ENCODE peak calls at places on chromosomes 2 and 18, in nine cellular contexts. Y is tibial nerve, Z is left lung, O is breast epithelium, S is heart right ventricle, D is body of pancreas, R is PC-9, Q is ovary, F is right atrium auricular region. G is an unnamed sample. For H3K4me1 and H3K36me3, the result is how much of the 10 kb centered on the place peaks cover.

GRCh38 chr2:168687314-168687713 is 115.1 kb upstream of the NOSTRIN start:
- DNase-seq in Y (peak), Z (no peak), O (no peak), S (no peak), D (no peak), R (no peak), Q (no peak), F (no peak), G (no peak)

GRCh38 chr2:144453486-144454158 is 66.3 kb downstream of the ZEB2 start:
- DNase-seq in Y (no peak), Z (no peak), O (no peak), S (no peak), D (no peak), R (no peak), Q (no peak), F (no peak), G (no peak)

GRCh38 chr2:73112913-73113633 is at the start of gene RAB11FIP5:
- DNase-seq in Y (peak), Z (peak), O (peak), S (peak), D (peak), R (peak), Q (peak), F (peak), G (no peak)

GRCh38 chr18:46536215-46536874 is 120.7 kb downstream of the LOXHD1 start:
- DNase-seq in Y (no peak), Z (no peak), O (no peak), S (no peak), D (no peak), R (peak), Q (no peak), F (no peak), G (no peak)

GRCh38 chr2:149648282-149649030 is 60.9 kb upstream of the MMADHC start:
- DNase-seq in Y (no peak), Z (no peak), O (no peak), S (peak), D (no peak), R (peak), Q (no peak), F (peak), G (no peak)

GRCh38 chr2:217338306-217338916 is 478.5 kb upstream of the TNP1 start:
- DNase-seq in Y (peak), Z (no peak), O (no peak), S (no peak), D (no peak), R (no peak), Q (no peak), F (no peak), G (no peak)

GRCh38 chr2:184685999-184686841 is 87.9 kb downstream of the ZNF804A start:
- DNase-seq in Y (no peak), Z (no peak), O (no peak), S (no peak), D (no peak), R (no peak), Q (no peak), F (no peak), G (no peak)

GRCh38 chr2:233814063-233814435 is 35.9 kb downstream of the MROH2A start:
- DNase-seq in Y (no peak), Z (no peak), O (no peak), S (no peak), D (peak), R (no peak), Q (no peak), F (no peak), G (no peak)

GRCh38 chr18:77007251-77007650 is 125.3 kb downstream of the MBP start:
- DNase-seq in Y (no peak), Z (peak), O (no peak), S (no peak), D (no peak), R (no peak), Q (no peak), F (no peak), G (no peak)

GRCh38 chr18:36128907-36129299 is 237 bp downstream of the SLC39A6 start:
- DNase-seq in Y (no peak), Z (no peak), O (no peak), S (no peak), D (no peak), R (no peak), Q (no peak), F (peak), G (peak)

GRCh38 chr2:37156857-37157714 is at the start of gene EIF2AK2:
- DNase-seq in Y (peak), Z (peak), O (peak), S (peak), D (peak), R (peak), Q (peak), F (peak), G (peak)

GRCh38 chr2:191836471-191836852 is 10.4 kb downstream of the CAVIN2 start:
- DNase-seq in Y (no peak), Z (no peak), O (no peak), S (no peak), D (no peak), R (no peak), Q (no peak), F (no peak), G (no peak)

GRCh38 chr2:177242136-177242987 is 22.2 kb downstream of the NFE2L2 start:
- DNase-seq in Y (peak), Z (no peak), O (no peak), S (no peak), D (no peak), R (peak), Q (no peak), F (no peak), G (no peak)

GRCh38 chr2:51997571-51997970 is 965.6 kb upstream of the NRXN1 start:
- DNase-seq in Y (no peak), Z (no peak), O (no peak), S (no peak), D (no peak), R (no peak), Q (no peak), F (no peak), G (no peak)

GRCh38 chr2:230067990-230068657 is 600 bp downstream of the SLC16A14 start:
- DNase-seq in Y (no peak), Z (peak), O (no peak), S (peak), D (peak), R (peak), Q (peak), F (no peak), G (no peak)

GRCh38 chr2:41116106-41116797 is 664.4 kb upstream of the SLC8A1 start:
- DNase-seq in Y (no peak), Z (no peak), O (no peak), S (no peak), D (no peak), R (no peak), Q (no peak), F (no peak), G (no peak)

GRCh38 chr2:207796585-207797350 is 27.1 kb upstream of the FZD5 start:
- DNase-seq in Y (no peak), Z (no peak), O (no peak), S (no peak), D (no peak), R (peak), Q (no peak), F (no peak), G (no peak)

DNA sequence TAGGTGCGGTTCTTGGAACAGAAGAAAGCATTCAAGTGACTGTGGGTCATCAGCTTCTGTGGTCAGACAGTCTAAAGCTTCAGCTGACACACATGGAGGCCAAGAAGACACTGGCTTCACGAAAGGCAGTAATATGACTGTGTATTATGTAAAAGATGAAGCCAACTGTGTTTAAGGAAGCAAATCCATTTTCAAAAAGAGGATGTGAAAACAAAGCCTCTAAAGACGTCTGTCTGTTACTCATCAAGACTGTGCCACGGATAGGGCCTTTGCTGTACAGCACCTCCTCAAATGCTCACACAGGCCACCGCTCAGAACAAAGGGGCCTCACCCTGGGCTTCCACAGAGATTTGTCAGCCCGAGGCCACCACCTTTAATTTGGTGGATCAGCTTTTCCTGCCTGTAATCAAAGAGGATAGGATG is 21.1 kb upstream of the TMEM163 start:
- DNase-seq in Y (peak), Z (no peak), O (no peak), S (peak), D (no peak), R (peak), Q (no peak), F (no peak), G (no peak)
- H3K27ac ChIP-seq in Y (no peak), Z (no peak), O (no peak), S (no peak), D (no peak), R (no peak), Q (no peak), F (no peak), G (no peak)

GRCh38 chr18:9104244-9104901 is 1.9 kb downstream of the NDUFV2 start:
- DNase-seq in Y (no peak), Z (no peak), O (no peak), S (no peak), D (no peak), R (no peak), Q (no peak), F (no peak), G (no peak)

GRCh38 chr18:9106094-9106493 is 3.6 kb downstream of the NDUFV2 start:
- DNase-seq in Y (no peak), Z (no peak), O (no peak), S (no peak), D (no peak), R (no peak), Q (no peak), F (no peak), G (no peak)

GRCh38 chr18:9103488-9103887 is 989 bp downstream of the NDUFV2 start:
- DNase-seq in Y (no peak), Z (no peak), O (no peak), S (no peak), D (no peak), R (no peak), Q (no peak), F (no peak), G (no peak)

GRCh38 chr18:9106800-9107574 is 4.5 kb downstream of the NDUFV2 start:
- DNase-seq in Y (no peak), Z (no peak), O (no peak), S (no peak), D (no peak), R (no peak), Q (no peak), F (no peak), G (no peak)

DNA sequence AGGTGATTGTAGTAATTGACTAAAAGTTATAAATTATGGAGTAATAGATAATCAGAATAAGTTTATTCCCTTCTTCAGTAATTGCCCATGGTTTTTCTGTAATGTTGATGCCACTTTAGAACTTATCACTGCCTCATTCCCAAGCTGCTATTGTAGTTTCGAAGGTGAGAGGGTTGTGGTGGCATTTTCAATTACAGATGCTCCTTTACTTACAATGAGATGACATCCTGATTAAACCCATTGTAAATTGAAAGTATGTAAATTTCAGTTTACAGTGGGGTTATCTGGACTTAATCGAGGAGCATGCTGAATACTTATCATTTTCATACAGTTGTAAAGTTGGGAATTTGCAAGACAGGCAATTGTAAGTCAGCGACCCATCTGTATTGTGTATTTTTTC is 2.9 kb downstream of the NDUFV2 start:
- DNase-seq in Y (no peak), Z (no peak), O (no peak), S (no peak), D (no peak), R (no peak), Q (no peak), F (no peak), G (no peak)
- H3K4me1 ChIP-seq in Y (half or more), Z (under half), O (under half), S (under half), D (half or more), R (under half), Q (under half), F (under half), G (half or more)

GRCh38 chr18:62571648-62572047 is 48.8 kb downstream of the ZCCHC2 start:
- DNase-seq in Y (no peak), Z (no peak), O (no peak), S (no peak), D (no peak), R (no peak), Q (no peak), F (no peak), G (no peak)
- H3K36me3 ChIP-seq in Y (under half), Z (half or more), O (under half), S (under half), D (under half), R (under half), Q (under half), F (half or more), G (under half)

GRCh38 chr2:218716070-218716469 is 5.4 kb downstream of the TTLL4 start:
- DNase-seq in Y (no peak), Z (no peak), O (no peak), S (no peak), D (no peak), R (no peak), Q (no peak), F (no peak), G (no peak)

GRCh38 chr2:218718058-218718457 is 7.4 kb downstream of the TTLL4 start:
- DNase-seq in Y (no peak), Z (no peak), O (no peak), S (no peak), D (no peak), R (no peak), Q (no peak), F (no peak), G (no peak)

GRCh38 chr2:218719457-218719856 is 8.8 kb downstream of the TTLL4 start:
- DNase-seq in Y (no peak), Z (no peak), O (no peak), S (no peak), D (no peak), R (no peak), Q (no peak), F (no peak), G (no peak)

GRCh38 chr2:218720048-218721041 is 9.7 kb downstream of the TTLL4 start:
- DNase-seq in Y (no peak), Z (no peak), O (no peak), S (no peak), D (no peak), R (no peak), Q (no peak), F (no peak), G (no peak)

GRCh38 chr2:218717262-218717661 is 6.6 kb downstream of the TTLL4 start:
- DNase-seq in Y (no peak), Z (no peak), O (no peak), S (no peak), D (no peak), R (peak), Q (no peak), F (no peak), G (no peak)
- H3K27ac ChIP-seq in Y (peak), Z (no peak), O (no peak), S (no peak), D (no peak), R (peak), Q (no peak), F (no peak), G (peak)

GRCh38 chr2:235710933-235711332 is 217.1 kb downstream of the AGAP1 start:
- DNase-seq in Y (no peak), Z (peak), O (no peak), S (no peak), D (no peak), R (no peak), Q (no peak), F (no peak), G (no peak)

GRCh38 chr2:235706496-235706895 is 212.7 kb downstream of the AGAP1 start:
- DNase-seq in Y (no peak), Z (no peak), O (no peak), S (no peak), D (no peak), R (no peak), Q (no peak), F (no peak), G (no peak)

GRCh38 chr2:235709124-235709813 is 215.4 kb downstream of the AGAP1 start:
- DNase-seq in Y (no peak), Z (no peak), O (no peak), S (no peak), D (no peak), R (peak), Q (no peak), F (no peak), G (no peak)

GRCh38 chr2:235709969-235710879 is 216.4 kb downstream of the AGAP1 start:
- DNase-seq in Y (no peak), Z (no peak), O (no peak), S (no peak), D (no peak), R (peak), Q (no peak), F (no peak), G (no peak)

GRCh38 chr2:235707411-235708096 is 213.7 kb downstream of the AGAP1 start:
- DNase-seq in Y (no peak), Z (no peak), O (no peak), S (no peak), D (no peak), R (no peak), Q (no peak), F (no peak), G (no peak)
- H3K4me1 ChIP-seq in Y (half or more), Z (under half), O (under half), S (under half), D (under half), R (half or more), Q (under half), F (under half), G (under half)

GRCh38 chr2:3647831-3648651 is 10.0 kb upstream of the ALLC start:
- DNase-seq in Y (no peak), Z (peak), O (no peak), S (no peak), D (no peak), R (no peak), Q (no peak), F (no peak), G (no peak)
- H3K36me3 ChIP-seq in Y (under half), Z (under half), O (under half), S (under half), D (under half), R (under half), Q (under half), F (under half), G (under half)